ENCODE peak calls at places on chromosomes 5 and 9, in six cellular contexts. Y, Q, R, P, Z and E are unnamed samples.

GRCh38 chr5:180486636-180487149 is 7.5 kb upstream of the CNOT6 start:
- DNase-seq in P (no peak), R (no peak), Y (no peak), Q (no peak), Z (no peak), E (no peak)

GRCh38 chr5:147751-148150 is 43.5 kb upstream of the LRRC14B start:
- DNase-seq in P (no peak), Z (no peak), Y (no peak), R (no peak), Q (no peak), E (no peak)

GRCh38 chr5:9197881-9198260 is 348.0 kb downstream of the SEMA5A start:
- DNase-seq in Q (no peak), P (peak; percentile 58), Z (no peak), Y (no peak), R (no peak), E (no peak)

GRCh38 chr5:168661593-168662485 is 82.7 kb upstream of the PANK3 start:
- DNase-seq in P (no peak), Y (no peak), Q (no peak), R (no peak), Z (no peak), E (no peak)

GRCh38 chr5:151215546-151215880 is 8.4 kb downstream of the CCDC69 start:
- DNase-seq in Q (no peak), R (no peak), Y (no peak), Z (no peak), P (no peak), E (no peak)

GRCh38 chr9:77876091-77876490 is 155.5 kb downstream of the GNAQ start:
- DNase-seq in Q (peak; percentile 60), Y (no peak), Z (no peak), P (no peak), R (no peak), E (no peak)

GRCh38 chr5:14871084-14871572 is 450 bp downstream of the ANKH start:
- DNase-seq in P (peak; percentile 31), Z (no peak), R (no peak), Q (peak; percentile 55), Y (peak; percentile 27), E (no peak)

GRCh38 chr9:97412628-97413382 is 909 bp downstream of the TDRD7 start:
- DNase-seq in R (peak; percentile 16), P (peak; percentile 47), Z (no peak), Y (no peak), Q (no peak), E (no peak)

GRCh38 chr9:121725008-121725795 is 73.8 kb downstream of the DAB2IP start:
- DNase-seq in Y (no peak), R (no peak), Q (peak; percentile 98), P (no peak), Z (no peak), E (peak; percentile 70)